ENCODE peak calls at places on chromosomes 12 and 14, in eight cellular contexts. K is K562, T is sigmoid colon, D is A549, Z is gastrocnemius medialis, O is uterus, J is breast epithelium, L is Peyer's patch. N is an unnamed sample.

GRCh38 chr14:105486974-105487448 is 325 bp downstream of the CRIP1 start:
- DNase-seq in K (no peak), T (peak), D (peak), Z (no peak), O (peak), J (no peak), L (peak), N (peak)

GRCh38 chr12:124422142-124422569 is 127.3 kb downstream of the RFLNA start:
- DNase-seq in K (peak), T (no peak), D (peak), Z (no peak), O (peak), J (peak), L (peak), N (peak)

GRCh38 chr12:26153421-26154154 is 28.8 kb upstream of the BHLHE41 start:
- DNase-seq in K (no peak), T (no peak), D (peak), Z (peak), O (peak), J (no peak), L (peak), N (no peak)

GRCh38 chr12:5648692-5649338 is 216.9 kb downstream of the NTF3 start:
- DNase-seq in K (peak), T (no peak), D (peak), Z (no peak), O (no peak), J (no peak), L (no peak), N (no peak)

GRCh38 chr14:94465042-94465441 is 11.0 kb downstream of the SERPINA9 start:
- DNase-seq in K (no peak), T (no peak), D (no peak), Z (no peak), O (no peak), J (no peak), L (no peak), N (no peak)

GRCh38 chr14:105357626-105358025 is 40.7 kb upstream of the TEX22 start:
- DNase-seq in K (no peak), T (no peak), D (no peak), Z (no peak), O (no peak), J (no peak), L (no peak), N (no peak)

GRCh38 chr12:11840350-11840749 is 190.9 kb downstream of the ETV6 start:
- DNase-seq in K (no peak), T (no peak), D (no peak), Z (no peak), O (no peak), J (no peak), L (no peak), N (peak)

GRCh38 chr14:65261425-65261920 is 151.1 kb upstream of the FUT8 start:
- DNase-seq in K (no peak), T (no peak), D (no peak), Z (no peak), O (no peak), J (no peak), L (peak), N (no peak)

GRCh38 chr12:12048714-12049113 is 22.0 kb upstream of the BCL2L14 start:
- DNase-seq in K (no peak), T (no peak), D (no peak), Z (no peak), O (no peak), J (no peak), L (no peak), N (no peak)

GRCh38 chr12:24996820-24997219 is 47.9 kb upstream of the BCAT1 start:
- DNase-seq in K (no peak), T (no peak), D (no peak), Z (no peak), O (no peak), J (no peak), L (no peak), N (no peak)

GRCh38 chr12:87274594-87275245 is 754.5 kb downstream of the C12orf50 start:
- DNase-seq in K (peak), T (no peak), D (peak), Z (no peak), O (no peak), J (no peak), L (no peak), N (no peak)

GRCh38 chr12:12976366-12976765 is 23.7 kb downstream of the HEBP1 start:
- DNase-seq in K (no peak), T (peak), D (peak), Z (no peak), O (peak), J (no peak), L (no peak), N (no peak)

GRCh38 chr12:33752854-33753253 is 269.4 kb upstream of the ALG10 start:
- DNase-seq in K (peak), T (no peak), D (no peak), Z (no peak), O (no peak), J (no peak), L (no peak), N (no peak)

GRCh38 chr12:27469161-27469560 is 22.6 kb downstream of the SMCO2 start:
- DNase-seq in K (no peak), T (no peak), D (no peak), Z (no peak), O (no peak), J (no peak), L (no peak), N (no peak)

GRCh38 chr12:55220725-55221124 is at the start of gene OR10A7:
- DNase-seq in K (no peak), T (no peak), D (no peak), Z (no peak), O (no peak), J (no peak), L (no peak), N (no peak)

GRCh38 chr12:15650399-15651128 is 138.6 kb downstream of the EPS8 start:
- DNase-seq in K (no peak), T (no peak), D (no peak), Z (no peak), O (no peak), J (no peak), L (no peak), N (no peak)

GRCh38 chr12:94148841-94149780 is 734 bp downstream of the PLXNC1 start:
- DNase-seq in K (no peak), T (no peak), D (peak), Z (no peak), O (peak), J (no peak), L (peak), N (no peak)

GRCh38 chr12:121898287-121898686 is 9.7 kb downstream of the PSMD9 start:
- DNase-seq in K (no peak), T (no peak), D (no peak), Z (no peak), O (no peak), J (no peak), L (no peak), N (no peak)

DNA sequence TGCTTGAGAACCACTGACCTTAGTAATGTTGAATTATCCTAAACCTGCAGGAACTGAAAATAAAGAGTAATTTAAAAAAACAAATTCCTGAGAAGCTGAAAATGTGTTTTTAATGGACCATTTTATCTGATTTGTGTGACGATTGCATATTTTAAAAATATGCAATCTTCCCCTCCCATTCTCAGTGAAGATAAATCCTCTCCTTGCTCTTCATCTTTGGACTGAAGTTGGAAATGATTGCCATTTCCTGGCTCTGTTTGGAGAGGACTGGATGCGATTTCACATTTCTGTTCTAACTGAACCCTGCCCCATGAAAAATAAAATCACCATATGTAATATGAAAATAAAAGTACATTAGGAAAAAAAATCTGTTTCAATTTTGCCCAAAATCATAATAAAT is 216.3 kb downstream of the SLC6A15 start:
- DNase-seq in K (no peak), T (no peak), D (no peak), Z (no peak), O (no peak), J (no peak), L (no peak), N (no peak)
- TF ChIP-seq POLR2A in K (no peak), T (no peak), D (no peak), Z (no peak), O (no peak), J (no peak), L (no peak), N (no peak)

DNA sequence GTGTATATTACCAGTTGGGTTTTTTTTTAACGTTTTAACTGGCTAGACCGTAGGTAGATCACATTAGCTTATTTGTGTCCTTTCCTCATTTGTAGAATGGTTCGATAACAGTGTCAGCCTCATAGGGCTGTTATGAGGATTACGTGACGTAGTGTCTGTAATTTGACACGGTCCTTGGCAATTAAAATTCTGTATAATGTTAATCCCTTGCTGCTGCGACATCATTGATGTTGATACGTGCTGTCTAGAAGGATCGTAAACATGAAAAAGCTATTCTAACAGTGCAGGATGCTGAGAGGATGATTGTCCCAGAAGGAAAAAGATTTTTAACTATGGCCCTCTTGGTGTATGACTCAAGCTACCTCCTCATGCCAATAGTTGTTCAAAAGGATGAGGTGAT is 50.9 kb downstream of the HSP90AA1 start:
- DNase-seq in K (no peak), T (no peak), D (no peak), Z (no peak), O (no peak), J (no peak), L (no peak), N (no peak)
- H3K4me3 ChIP-seq in K (no peak), T (no peak), D (no peak), Z (no peak), O (no peak), J (no peak), L (no peak), N (no peak)

GRCh38 chr12:4286771-4287317 is 13.3 kb downstream of the CCND2 start:
- DNase-seq in K (no peak), T (no peak), D (no peak), Z (no peak), O (no peak), J (no peak), L (no peak), N (peak)

GRCh38 chr12:4287325-4288290 is 14.0 kb downstream of the CCND2 start:
- DNase-seq in K (no peak), T (no peak), D (no peak), Z (no peak), O (no peak), J (no peak), L (no peak), N (no peak)

GRCh38 chr12:4288296-4289019 is 14.9 kb downstream of the CCND2 start:
- DNase-seq in K (no peak), T (no peak), D (no peak), Z (no peak), O (no peak), J (no peak), L (no peak), N (no peak)

GRCh38 chr12:4290011-4290790 is 16.6 kb downstream of the CCND2 start:
- DNase-seq in K (no peak), T (no peak), D (no peak), Z (no peak), O (no peak), J (no peak), L (no peak), N (no peak)

GRCh38 chr12:4289334-4289878 is 15.8 kb downstream of the CCND2 start:
- DNase-seq in K (no peak), T (no peak), D (no peak), Z (no peak), O (no peak), J (no peak), L (no peak), N (no peak)
- TF ChIP-seq POLR2A in K (no peak), T (no peak), D (no peak), Z (no peak), O (no peak), J (no peak), L (no peak), N (no peak)

GRCh38 chr14:93329965-93330608 is 2.7 kb downstream of the BTBD7 start:
- DNase-seq in K (no peak), T (no peak), D (peak), Z (no peak), O (no peak), J (no peak), L (no peak), N (no peak)
- H3K4me3 ChIP-seq in K (peak), T (no peak), D (peak), Z (no peak), O (no peak), J (no peak), L (no peak), N (no peak)

N was measured in lower leg skin.